ENCODE peak calls at places on chromosomes 1 and 21, in ten cellular contexts. K, V, A, F, S, X, O, Q, W and J are unnamed samples.

GRCh38 chr1:216306830-216307229 is 116.4 kb downstream of the USH2A start:
- DNase-seq in K (no peak), V (no peak), A (no peak), F (no peak), S (no peak), X (no peak), O (no peak), Q (no peak), W (no peak), J (no peak)

GRCh38 chr21:45365608-45366241 is 39.2 kb upstream of the COL18A1 start:
- DNase-seq in K (no peak), V (peak; percentile 36), A (no peak), F (no peak), S (no peak), X (peak; percentile 87), O (peak; percentile 34), Q (no peak), W (no peak), J (no peak)

GRCh38 chr1:28594661-28595411 is 2.8 kb downstream of the RAB42 start:
- DNase-seq in K (no peak), V (peak; percentile 22), A (no peak), F (no peak), S (no peak), X (no peak), O (peak; percentile 69), Q (no peak), W (no peak), J (no peak)

GRCh38 chr1:110384581-110385321 is 6.1 kb downstream of the SLC16A4 start:
- DNase-seq in K (no peak), V (no peak), A (no peak), F (no peak), S (no peak), X (no peak), O (no peak), Q (no peak), W (no peak), J (no peak)

GRCh38 chr1:30745156-30745833 is 12.3 kb downstream of the LAPTM5 start:
- DNase-seq in K (no peak), V (no peak), A (no peak), F (no peak), S (no peak), X (no peak), O (no peak), Q (no peak), W (peak; percentile 62), J (no peak)

GRCh38 chr1:33188572-33189275 is 6.9 kb upstream of the TRIM62 start:
- DNase-seq in K (no peak), V (no peak), A (no peak), F (no peak), S (no peak), X (peak; percentile 33), O (no peak), Q (no peak), W (no peak), J (peak; percentile 34)

GRCh38 chr1:53593758-53594380 is 134.7 kb downstream of the DMRTB1 start:
- DNase-seq in K (peak; percentile 10), V (no peak), A (no peak), F (peak; percentile 71), S (no peak), X (peak; percentile 21), O (no peak), Q (no peak), W (peak; percentile 27), J (no peak)

GRCh38 chr1:23215751-23216449 is 1.4 kb downstream of the HTR1D start:
- DNase-seq in K (no peak), V (no peak), A (no peak), F (no peak), S (no peak), X (no peak), O (no peak), Q (no peak), W (no peak), J (no peak)

GRCh38 chr1:8397511-8397910 is 79.6 kb downstream of the SLC45A1 start:
- DNase-seq in K (no peak), V (no peak), A (peak; percentile 36), F (no peak), S (no peak), X (peak; percentile 68), O (peak; percentile 52), Q (no peak), W (no peak), J (no peak)

GRCh38 chr1:82161651-82162238 is 361.0 kb downstream of the ADGRL2 start:
- DNase-seq in K (no peak), V (no peak), A (peak; percentile 20), F (no peak), S (no peak), X (no peak), O (peak; percentile 10), Q (no peak), W (no peak), J (peak; percentile 24)

GRCh38 chr21:25858328-25858727 is 123.6 kb downstream of the GABPA start:
- DNase-seq in K (no peak), V (no peak), A (no peak), F (no peak), S (no peak), X (no peak), O (no peak), Q (no peak), W (no peak), J (peak; percentile 34)

GRCh38 chr1:213989071-213989739 is 1.4 kb downstream of the PROX1 start:
- DNase-seq in K (no peak), V (no peak), A (no peak), F (no peak), S (no peak), X (no peak), O (no peak), Q (no peak), W (no peak), J (peak; percentile 1)

GRCh38 chr1:66777846-66778245 is 23.2 kb downstream of the INSL5 start:
- DNase-seq in K (no peak), V (no peak), A (no peak), F (no peak), S (no peak), X (no peak), O (no peak), Q (no peak), W (no peak), J (no peak)

GRCh38 chr21:36491191-36491916 is 11.4 kb upstream of the CLDN14 start:
- DNase-seq in K (no peak), V (peak; percentile 50), A (no peak), F (no peak), S (no peak), X (no peak), O (peak; percentile 4), Q (no peak), W (no peak), J (peak; percentile 38)

GRCh38 chr1:238892612-238893011 is 493.8 kb upstream of the CHRM3 start:
- DNase-seq in K (no peak), V (no peak), A (no peak), F (no peak), S (no peak), X (no peak), O (no peak), Q (no peak), W (no peak), J (no peak)

GRCh38 chr21:44303490-44303981 is 3.7 kb downstream of the PFKL start:
- DNase-seq in K (no peak), V (no peak), A (no peak), F (no peak), S (no peak), X (no peak), O (no peak), Q (no peak), W (no peak), J (no peak)

GRCh38 chr1:65170511-65171142 is 22.6 kb downstream of the AK4 start:
- DNase-seq in K (no peak), V (peak; percentile 52), A (peak; percentile 45), F (no peak), S (no peak), X (peak; percentile 85), O (peak; percentile 69), Q (no peak), W (no peak), J (peak; percentile 20)

GRCh38 chr1:8705104-8705503 is 112.3 kb downstream of the RERE start:
- DNase-seq in K (no peak), V (no peak), A (no peak), F (no peak), S (no peak), X (no peak), O (no peak), Q (no peak), W (no peak), J (no peak)